ENCODE peak calls at places on chromosomes 2 and 18, in seven cellular contexts. T, E, B, Q, Z, Y and R are unnamed samples. For H3K4me1, the result is how much of the 10 kb centered on the place peaks cover.

GRCh38 chr2:58428553-58429284 is 187.6 kb upstream of the FANCL start:
- DNase-seq in T (no peak), E (no peak), B (no peak), Q (no peak), Z (no peak), Y (no peak), R (no peak)

GRCh38 chr2:43059183-43059897 is 167.1 kb downstream of the ZFP36L2 start:
- DNase-seq in T (no peak), E (no peak), B (peak), Q (no peak), Z (no peak), Y (peak), R (no peak)

GRCh38 chr2:172097557-172098131 is 5.1 kb downstream of the DLX2 start:
- DNase-seq in T (no peak), E (no peak), B (no peak), Q (no peak), Z (no peak), Y (no peak), R (no peak)

GRCh38 chr18:52156166-52156565 is 183.8 kb upstream of the DCC start:
- DNase-seq in T (no peak), E (no peak), B (no peak), Q (peak), Z (no peak), Y (no peak), R (no peak)

GRCh38 chr2:25714740-25715139 is 41.4 kb upstream of the DTNB start:
- DNase-seq in T (no peak), E (no peak), B (no peak), Q (peak), Z (no peak), Y (no peak), R (peak)

GRCh38 chr2:234548720-234549420 is 52.0 kb upstream of the ARL4C start:
- DNase-seq in T (no peak), E (no peak), B (no peak), Q (no peak), Z (no peak), Y (no peak), R (no peak)

GRCh38 chr2:37827911-37828411 is 97.1 kb upstream of the RMDN2 start:
- DNase-seq in T (no peak), E (no peak), B (no peak), Q (no peak), Z (no peak), Y (no peak), R (peak)

GRCh38 chr2:203656522-203657287 is 49.7 kb upstream of the CD28 start:
- DNase-seq in T (peak), E (no peak), B (peak), Q (no peak), Z (peak), Y (peak), R (peak)

GRCh38 chr18:74228312-74228711 is 63.5 kb downstream of the CYB5A start:
- DNase-seq in T (no peak), E (no peak), B (no peak), Q (no peak), Z (no peak), Y (no peak), R (no peak)

GRCh38 chr2:203584784-203585183 is 49.7 kb upstream of the RAPH1 start:
- DNase-seq in T (no peak), E (no peak), B (no peak), Q (no peak), Z (no peak), Y (no peak), R (no peak)

GRCh38 chr18:11119550-11119949 is 29.8 kb downstream of the PIEZO2 start:
- DNase-seq in T (no peak), E (no peak), B (no peak), Q (no peak), Z (no peak), Y (no peak), R (no peak)
- H3K4me3 ChIP-seq in T (no peak), E (no peak), B (no peak), Q (no peak), Z (no peak), Y (no peak), R (no peak)

DNA sequence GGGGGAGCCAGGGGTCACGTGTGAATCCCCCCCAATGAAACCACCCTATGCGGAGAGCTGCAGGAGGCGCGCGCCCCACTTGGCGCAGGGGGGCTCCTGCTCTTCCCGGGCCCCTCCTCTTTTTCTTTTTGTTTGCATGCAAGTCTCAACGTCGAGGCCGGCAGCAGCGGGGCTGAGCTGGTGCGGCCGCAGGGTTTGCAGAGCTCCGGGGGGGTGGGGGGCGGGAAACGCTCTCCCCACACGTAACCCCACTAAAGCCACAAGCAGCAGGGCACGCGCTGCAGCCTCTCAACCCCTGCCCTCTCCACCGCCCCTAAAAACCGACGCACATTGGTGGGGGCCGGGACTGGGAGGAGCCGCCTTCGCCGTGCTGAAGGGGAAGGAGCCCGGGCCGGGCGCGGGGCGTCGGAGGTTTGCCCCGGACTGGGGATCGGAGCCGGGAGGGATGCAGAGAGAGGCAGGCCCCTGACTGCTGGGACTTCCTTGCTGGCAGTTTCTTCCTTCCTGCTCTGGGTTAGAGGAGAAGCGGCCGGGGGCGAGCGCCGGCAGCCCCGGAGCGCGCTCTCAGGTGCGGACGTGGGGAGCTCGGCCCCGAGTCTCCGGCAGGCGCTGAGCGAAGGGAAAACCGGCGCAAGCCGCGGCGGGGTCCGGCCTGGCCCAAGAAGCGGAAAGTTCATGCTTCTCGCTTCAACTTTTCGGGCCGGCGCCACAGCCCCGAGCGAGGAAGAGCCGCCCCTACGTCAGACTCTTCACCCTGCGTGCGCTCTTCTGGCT is 880 bp downstream of the LBH start:
- DNase-seq in T (peak), E (no peak), B (peak), Q (no peak), Z (no peak), Y (peak), R (peak)
- H3K4me1 ChIP-seq in T (under half), E (under half), B (under half), Q (under half), Z (under half), Y (under half), R (under half)

GRCh38 chr2:233350708-233351107 is 3.6 kb upstream of the DGKD start:
- DNase-seq in T (no peak), E (no peak), B (peak), Q (peak), Z (no peak), Y (peak), R (peak)
- H3K4me3 ChIP-seq in T (no peak), E (no peak), B (no peak), Q (no peak), Z (no peak), Y (no peak), R (no peak)

GRCh38 chr18:3248062-3248669 is 565 bp downstream of the MYL12A start:
- DNase-seq in T (peak), E (no peak), B (no peak), Q (no peak), Z (no peak), Y (peak), R (no peak)
- H3K4me1 ChIP-seq in T (half or more), E (under half), B (under half), Q (under half), Z (half or more), Y (half or more), R (under half)

DNA sequence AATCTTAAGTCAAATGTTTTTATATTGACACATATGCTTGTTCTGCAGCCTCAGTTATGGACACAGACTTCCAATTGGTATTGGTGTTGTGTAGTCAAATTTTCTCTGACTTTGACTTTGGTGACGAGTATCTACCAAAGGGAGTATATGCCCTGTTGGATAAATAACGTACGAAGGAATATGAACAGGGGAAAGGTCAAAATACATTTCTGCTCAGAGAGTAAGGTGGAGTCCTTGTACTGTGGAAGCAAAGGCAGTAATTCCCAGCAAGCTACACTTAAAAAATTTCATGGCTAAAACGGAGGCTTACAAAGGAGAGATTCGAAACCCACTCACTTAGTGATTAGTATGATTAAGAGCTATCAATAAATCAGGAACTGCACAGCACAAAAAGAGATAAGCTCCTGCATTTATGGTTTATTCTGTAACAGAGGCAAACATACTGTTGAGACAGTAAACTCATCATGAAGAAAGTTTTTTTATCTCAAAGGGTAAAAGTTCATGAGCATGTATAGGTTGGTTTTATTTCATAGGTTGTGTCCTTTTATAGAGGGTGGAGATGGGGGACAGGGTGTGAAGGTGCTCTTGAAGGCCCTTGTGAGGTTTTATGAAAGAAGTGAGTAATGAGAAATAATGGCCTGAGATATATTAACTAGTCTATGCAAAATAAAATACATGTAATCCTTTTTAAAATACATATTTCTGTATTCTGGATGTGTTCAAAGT is 142.7 kb downstream of the CD226 start:
- DNase-seq in T (no peak), E (no peak), B (no peak), Q (no peak), Z (no peak), Y (no peak), R (no peak)
- H3K4me3 ChIP-seq in T (no peak), E (no peak), B (no peak), Q (no peak), Z (no peak), Y (no peak), R (no peak)

GRCh38 chr18:44709297-44710117 is 28.8 kb downstream of the SETBP1 start:
- DNase-seq in T (no peak), E (no peak), B (no peak), Q (no peak), Z (no peak), Y (no peak), R (no peak)
- H3K4me1 ChIP-seq in T (under half), E (under half), B (under half), Q (under half), Z (under half), Y (under half), R (under half)